ENCODE peak calls at places on chromosomes 3 and 15, in eight cellular contexts. W, D, N, Y, I, A, P and Q are unnamed samples.

GRCh38 chr3:16704938-16705337 is 99.7 kb upstream of the DAZL start:
- DNase-seq in W (no peak), D (no peak), N (no peak), Y (no peak), I (no peak), A (no peak), P (no peak), Q (no peak)

GRCh38 chr3:188316021-188316722 is 162.2 kb downstream of the LPP start:
- DNase-seq in W (peak), D (no peak), N (no peak), Y (no peak), I (no peak), A (no peak), P (no peak), Q (no peak)

GRCh38 chr15:31733424-31733823 is 296.9 kb upstream of the CHRNA7 start:
- DNase-seq in W (no peak), D (no peak), N (no peak), Y (no peak), I (no peak), A (no peak), P (no peak), Q (no peak)

GRCh38 chr3:142844339-142844977 is 44.4 kb downstream of the PCOLCE2 start:
- DNase-seq in W (peak), D (peak), N (no peak), Y (no peak), I (peak), A (peak), P (no peak), Q (peak)

GRCh38 chr3:190596341-190597285 is 82.7 kb downstream of the IL1RAP start:
- DNase-seq in W (no peak), D (peak), N (no peak), Y (no peak), I (no peak), A (peak), P (no peak), Q (no peak)

GRCh38 chr3:20890124-20890523 is 704.1 kb upstream of the SGO1 start:
- DNase-seq in W (no peak), D (no peak), N (no peak), Y (no peak), I (no peak), A (no peak), P (no peak), Q (no peak)

GRCh38 chr3:155651489-155652223 is 93.2 kb downstream of the PLCH1 start:
- DNase-seq in W (no peak), D (peak), N (no peak), Y (no peak), I (no peak), A (peak), P (no peak), Q (no peak)

GRCh38 chr3:28077566-28077965 is 163.9 kb upstream of the CMC1 start:
- DNase-seq in W (peak), D (peak), N (no peak), Y (no peak), I (no peak), A (peak), P (no peak), Q (no peak)

GRCh38 chr3:96756516-96756915 is 57.9 kb upstream of the EPHA6 start:
- DNase-seq in W (no peak), D (no peak), N (no peak), Y (no peak), I (peak), A (no peak), P (no peak), Q (no peak)

GRCh38 chr3:44337253-44337652 is 1.3 kb upstream of the TCAIM start:
- DNase-seq in W (no peak), D (no peak), N (no peak), Y (no peak), I (peak), A (no peak), P (no peak), Q (no peak)

GRCh38 chr3:150216866-150217600 is 191.1 kb upstream of the TSC22D2 start:
- DNase-seq in W (no peak), D (no peak), N (no peak), Y (no peak), I (no peak), A (no peak), P (no peak), Q (no peak)

GRCh38 chr3:96449803-96450202 is 364.6 kb upstream of the EPHA6 start:
- DNase-seq in W (no peak), D (no peak), N (no peak), Y (no peak), I (peak), A (no peak), P (no peak), Q (no peak)

GRCh38 chr15:80618666-80619481 is 76.2 kb upstream of the ABHD17C start:
- DNase-seq in W (no peak), D (no peak), N (no peak), Y (no peak), I (no peak), A (no peak), P (no peak), Q (no peak)

GRCh38 chr3:104816008-104816407 is 550.7 kb upstream of the ALCAM start:
- DNase-seq in W (no peak), D (no peak), N (no peak), Y (no peak), I (no peak), A (no peak), P (no peak), Q (no peak)

GRCh38 chr3:46676601-46677071 is 16.8 kb downstream of the ALS2CL start:
- DNase-seq in W (no peak), D (no peak), N (no peak), Y (peak), I (no peak), A (no peak), P (no peak), Q (no peak)

GRCh38 chr3:45861043-45861846 is 19.3 kb upstream of the LZTFL1 start:
- DNase-seq in W (no peak), D (no peak), N (no peak), Y (no peak), I (peak), A (no peak), P (no peak), Q (peak)

GRCh38 chr3:144629413-144629812 is 657.8 kb downstream of the DIPK2A start:
- DNase-seq in W (no peak), D (no peak), N (no peak), Y (no peak), I (no peak), A (no peak), P (no peak), Q (no peak)

GRCh38 chr3:60177726-60178125 is 1073.5 kb downstream of the FHIT start:
- DNase-seq in W (no peak), D (no peak), N (no peak), Y (no peak), I (no peak), A (no peak), P (no peak), Q (no peak)

GRCh38 chr3:129665024-129665768 is 58.7 kb upstream of the PLXND1 start:
- DNase-seq in W (peak), D (peak), N (no peak), Y (no peak), I (no peak), A (peak), P (no peak), Q (no peak)

GRCh38 chr3:11581237-11582122 is 62.2 kb downstream of the VGLL4 start:
- DNase-seq in W (no peak), D (no peak), N (no peak), Y (no peak), I (no peak), A (peak), P (no peak), Q (no peak)

GRCh38 chr15:90306560-90306959 is 41.1 kb downstream of the NGRN start:
- DNase-seq in W (peak), D (no peak), N (no peak), Y (no peak), I (no peak), A (no peak), P (no peak), Q (peak)

GRCh38 chr3:45978348-45978747 is 17.3 kb downstream of the FYCO1 start:
- DNase-seq in W (no peak), D (no peak), N (no peak), Y (no peak), I (peak), A (no peak), P (no peak), Q (no peak)

GRCh38 chr3:158102660-158103085 is 3.5 kb downstream of the SHOX2 start:
- DNase-seq in W (no peak), D (no peak), N (no peak), Y (no peak), I (no peak), A (no peak), P (no peak), Q (no peak)

GRCh38 chr15:74960995-74961588 is 4.5 kb upstream of the RPP25 start:
- DNase-seq in W (no peak), D (no peak), N (no peak), Y (no peak), I (no peak), A (no peak), P (no peak), Q (no peak)

GRCh38 chr15:74958320-74958907 is 1.8 kb upstream of the RPP25 start:
- DNase-seq in W (no peak), D (no peak), N (no peak), Y (peak), I (peak), A (no peak), P (no peak), Q (no peak)

GRCh38 chr15:74958908-74959642 is 2.5 kb upstream of the RPP25 start:
- DNase-seq in W (no peak), D (no peak), N (no peak), Y (no peak), I (no peak), A (no peak), P (no peak), Q (no peak)

GRCh38 chr15:74960286-74960685 is 3.7 kb upstream of the RPP25 start:
- DNase-seq in W (no peak), D (no peak), N (no peak), Y (no peak), I (no peak), A (no peak), P (no peak), Q (no peak)

DNA sequence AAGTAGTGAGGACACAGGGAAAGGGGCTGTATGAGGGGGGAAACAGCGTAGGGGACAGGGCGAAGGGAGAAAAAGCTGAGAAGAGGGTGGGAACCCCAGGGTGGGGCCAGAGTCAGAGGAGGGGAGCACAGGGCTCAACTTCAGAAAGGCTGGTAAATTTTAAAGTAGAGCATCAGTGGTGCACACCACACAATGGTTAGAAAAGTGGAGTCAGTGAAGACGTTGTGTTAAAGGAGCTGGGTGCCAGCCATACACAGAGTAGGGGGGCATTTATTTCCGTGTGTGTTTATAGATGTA is 3.0 kb upstream of the RPP25 start:
- DNase-seq in W (no peak), D (no peak), N (no peak), Y (no peak), I (no peak), A (no peak), P (no peak), Q (no peak)
- TF ChIP-seq CTCF in W (no peak), D (no peak), N (no peak), Y (no peak), I (no peak), A (no peak), P (no peak), Q (no peak)

GRCh38 chr3:89043406-89043947 is 63.9 kb upstream of the EPHA3 start:
- DNase-seq in W (no peak), D (no peak), N (no peak), Y (no peak), I (no peak), A (no peak), P (no peak), Q (no peak)

GRCh38 chr3:89046661-89047060 is 60.8 kb upstream of the EPHA3 start:
- DNase-seq in W (no peak), D (no peak), N (no peak), Y (no peak), I (no peak), A (no peak), P (no peak), Q (no peak)

DNA sequence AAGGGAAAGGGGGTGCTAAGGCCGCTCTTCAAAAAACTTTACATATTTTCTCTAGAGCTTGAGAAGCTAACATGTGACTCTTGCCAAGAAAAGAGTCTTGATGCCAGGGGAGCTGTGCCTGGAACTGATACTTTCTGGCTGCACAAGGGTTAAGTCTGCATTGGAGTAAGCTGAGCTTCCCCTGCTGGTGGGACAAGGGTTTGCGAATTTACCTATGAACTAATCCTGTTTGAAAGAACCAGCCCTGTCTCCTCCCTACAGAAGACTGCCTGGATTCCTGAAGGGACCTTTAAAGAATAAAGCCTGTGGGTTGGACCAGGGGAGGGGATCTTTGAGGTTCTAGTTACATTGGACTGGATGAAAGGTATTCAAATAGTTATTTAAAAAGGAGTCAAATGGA is 58.3 kb upstream of the EPHA3 start:
- DNase-seq in W (peak), D (no peak), N (no peak), Y (no peak), I (no peak), A (no peak), P (no peak), Q (no peak)
- TF ChIP-seq CTCF in W (peak), D (peak), N (no peak), Y (no peak), I (no peak), A (peak), P (no peak), Q (no peak)

GRCh38 chr3:1892459-1892858 is 206.2 kb upstream of the CNTN4 start:
- DNase-seq in W (no peak), D (no peak), N (no peak), Y (no peak), I (no peak), A (no peak), P (no peak), Q (no peak)
- TF ChIP-seq CTCF in W (no peak), D (no peak), N (no peak), Y (no peak), I (no peak), A (no peak), P (no peak), Q (no peak)

DNA sequence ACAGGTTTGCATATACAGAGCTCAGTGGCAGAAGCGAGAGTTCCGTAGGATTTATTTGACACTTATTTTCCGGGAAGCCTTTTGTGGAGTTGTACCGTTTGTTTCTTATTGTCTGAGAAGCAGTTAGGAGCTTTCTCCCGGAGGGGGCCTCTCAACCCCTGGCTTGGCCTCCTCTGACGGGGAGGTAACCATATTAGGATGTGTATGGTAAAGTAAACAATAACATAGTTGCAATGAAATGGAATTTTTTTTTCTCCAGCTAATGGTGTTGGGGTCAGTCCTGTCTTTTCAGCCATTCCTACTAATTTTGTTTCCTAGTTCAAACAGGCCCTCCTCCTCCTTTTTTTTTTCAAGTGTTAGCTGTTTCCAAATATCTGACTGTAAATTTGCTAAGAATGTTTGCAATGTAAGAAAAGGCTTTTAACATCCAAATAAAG is 338.5 kb downstream of the FOXP1 start:
- DNase-seq in W (peak), D (no peak), N (no peak), Y (peak), I (peak), A (peak), P (no peak), Q (no peak)
- TF ChIP-seq CTCF in W (peak), D (no peak), N (no peak), Y (no peak), I (no peak), A (no peak), P (no peak), Q (no peak)

GRCh38 chr3:171614318-171614967 is 154.2 kb upstream of the TNIK start:
- DNase-seq in W (peak), D (peak), N (no peak), Y (no peak), I (peak), A (peak), P (no peak), Q (peak)
- TF ChIP-seq CTCF in W (peak), D (peak), N (no peak), Y (no peak), I (peak), A (peak), P (no peak), Q (peak)

DNA sequence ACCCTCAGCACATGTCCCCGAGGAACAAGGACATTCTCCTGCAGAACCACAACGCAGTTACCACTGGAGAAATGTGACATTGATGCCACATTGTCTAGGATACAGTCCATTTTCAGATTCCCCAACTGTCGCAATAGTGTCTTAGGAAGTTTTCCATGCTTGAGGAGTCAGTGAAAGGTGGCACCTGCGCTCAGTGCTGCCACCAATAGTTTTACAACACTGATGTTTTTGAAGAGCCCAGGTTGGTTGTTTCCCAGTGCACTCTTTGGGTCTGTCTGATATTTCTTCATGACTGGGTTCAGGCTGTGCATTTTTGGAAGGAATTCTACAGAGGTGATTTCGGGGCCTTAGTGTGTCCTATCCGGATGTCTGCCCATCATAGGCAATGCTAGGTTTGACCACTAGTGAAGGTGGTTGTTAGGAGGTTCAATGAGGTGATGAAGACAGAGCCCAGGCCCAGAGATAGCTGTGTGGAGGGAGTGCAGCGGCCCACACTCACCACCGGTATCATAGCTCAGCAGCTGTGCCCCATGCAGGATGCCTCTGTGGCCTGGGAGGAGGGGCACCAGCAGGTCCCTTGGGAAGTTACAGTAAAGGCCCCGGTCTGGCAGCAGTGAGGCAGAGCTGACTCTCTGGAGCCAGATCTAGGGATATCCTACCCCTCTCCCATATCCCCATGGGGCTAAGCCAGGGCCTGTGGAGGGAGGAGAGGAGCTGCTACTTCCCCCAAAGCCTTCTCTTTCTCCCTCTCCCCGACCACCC is 96.6 kb downstream of the DNAJB8 start:
- DNase-seq in W (no peak), D (no peak), N (no peak), Y (no peak), I (no peak), A (no peak), P (no peak), Q (no peak)
- TF ChIP-seq CTCF in W (no peak), D (no peak), N (no peak), Y (no peak), I (no peak), A (no peak), P (no peak), Q (peak)

GRCh38 chr3:196142674-196142988 is 60.7 kb upstream of the TFRC start:
- DNase-seq in W (no peak), D (no peak), N (no peak), Y (no peak), I (no peak), A (no peak), P (no peak), Q (peak)
- TF ChIP-seq CTCF in W (no peak), D (no peak), N (no peak), Y (no peak), I (no peak), A (no peak), P (no peak), Q (no peak)

GRCh38 chr15:59605994-59606393 is 5.6 kb upstream of the GCNT3 start:
- DNase-seq in W (no peak), D (no peak), N (no peak), Y (no peak), I (no peak), A (no peak), P (no peak), Q (no peak)
- TF ChIP-seq CTCF in W (no peak), D (no peak), N (no peak), Y (no peak), I (no peak), A (no peak), P (no peak), Q (no peak)

GRCh38 chr3:128434524-128434923 is 32.2 kb downstream of the DNAJB8 start:
- DNase-seq in W (no peak), D (no peak), N (no peak), Y (no peak), I (no peak), A (no peak), P (no peak), Q (no peak)
- TF ChIP-seq CTCF in W (no peak), D (no peak), N (no peak), Y (no peak), I (no peak), A (no peak), P (no peak), Q (no peak)

GRCh38 chr15:74209560-74209958 is 7.0 kb upstream of the STRA6 start:
- DNase-seq in W (no peak), D (no peak), N (no peak), Y (no peak), I (no peak), A (no peak), P (no peak), Q (no peak)
- TF ChIP-seq CTCF in W (peak), D (no peak), N (no peak), Y (no peak), I (no peak), A (no peak), P (no peak), Q (no peak)